ENCODE peak calls at places on chromosome 20, in eight cellular contexts. N is GDM1, G is NCI-H1417, F is fibroblast of gingiva, L is sciatic nerve, O is EL, J is nephron progenitor cell, D is putamen. B is an unnamed sample.

GRCh38 chr20:35866446-35867202 is 87.7 kb downstream of the SCAND1 start:
- DNase-seq in N (no peak), G (no peak), F (peak), L (no peak), O (peak), J (no peak), D (no peak), B (no peak)

GRCh38 chr20:44231193-44231592 is 15.9 kb upstream of the GDAP1L1 start:
- DNase-seq in N (no peak), G (no peak), F (no peak), L (no peak), O (no peak), J (no peak), D (no peak), B (no peak)

GRCh38 chr20:59359908-59360307 is 59.5 kb downstream of the EDN3 start:
- DNase-seq in N (no peak), G (no peak), F (no peak), L (no peak), O (no peak), J (no peak), D (no peak), B (no peak)

GRCh38 chr20:51327251-51327841 is 215.2 kb downstream of the NFATC2 start:
- DNase-seq in N (no peak), G (no peak), F (peak), L (no peak), O (peak), J (no peak), D (no peak), B (no peak)

GRCh38 chr20:53609501-53610445 is 16.1 kb upstream of the ZNF217 start:
- DNase-seq in N (peak), G (peak), F (peak), L (no peak), O (peak), J (peak), D (no peak), B (peak)

GRCh38 chr20:19944772-19945459 is 72.2 kb upstream of the NAA20 start:
- DNase-seq in N (no peak), G (no peak), F (peak), L (no peak), O (no peak), J (no peak), D (no peak), B (peak)

GRCh38 chr20:23606652-23607049 is 934 bp upstream of the CST9 start:
- DNase-seq in N (peak), G (peak), F (peak), L (peak), O (peak), J (peak), D (peak), B (peak)

GRCh38 chr20:20130399-20130798 is 78.1 kb downstream of the CFAP61 start:
- DNase-seq in N (no peak), G (peak), F (no peak), L (no peak), O (peak), J (no peak), D (no peak), B (no peak)

GRCh38 chr20:57821930-57822329 is 112.1 kb upstream of the PMEPA1 start:
- DNase-seq in N (no peak), G (no peak), F (no peak), L (no peak), O (no peak), J (no peak), D (no peak), B (no peak)

GRCh38 chr20:57869291-57869950 is 159.6 kb upstream of the PMEPA1 start:
- DNase-seq in N (no peak), G (no peak), F (no peak), L (no peak), O (no peak), J (no peak), D (peak), B (no peak)

GRCh38 chr20:64200740-64201139 is 36.5 kb downstream of the MYT1 start:
- DNase-seq in N (no peak), G (no peak), F (no peak), L (no peak), O (no peak), J (no peak), D (no peak), B (no peak)

GRCh38 chr20:64049060-64049886 is at the start of gene SOX18:
- DNase-seq in N (no peak), G (no peak), F (no peak), L (no peak), O (peak), J (peak), D (no peak), B (no peak)

GRCh38 chr20:18267815-18268214 is 20.5 kb upstream of the ZNF133 start:
- DNase-seq in N (no peak), G (peak), F (no peak), L (no peak), O (no peak), J (peak), D (no peak), B (no peak)

GRCh38 chr20:8218861-8219260 is 86.8 kb downstream of the PLCB1 start:
- DNase-seq in N (no peak), G (no peak), F (peak), L (no peak), O (peak), J (no peak), D (no peak), B (no peak)

GRCh38 chr20:33373735-33374605 is 27.3 kb downstream of the CDK5RAP1 start:
- DNase-seq in N (no peak), G (no peak), F (peak), L (no peak), O (peak), J (no peak), D (no peak), B (no peak)

GRCh38 chr20:62557425-62557824 is 81.6 kb upstream of the GATA5 start:
- DNase-seq in N (no peak), G (no peak), F (no peak), L (no peak), O (peak), J (no peak), D (no peak), B (no peak)

GRCh38 chr20:43916073-43916874 is 1.6 kb downstream of the TOX2 start:
- DNase-seq in N (no peak), G (no peak), F (peak), L (no peak), O (peak), J (peak), D (no peak), B (no peak)

GRCh38 chr20:12207875-12208274 is 290.2 kb downstream of the BTBD3 start:
- DNase-seq in N (peak), G (no peak), F (peak), L (no peak), O (peak), J (peak), D (no peak), B (no peak)

GRCh38 chr20:32440069-32440757 is 82.1 kb downstream of the ASXL1 start:
- DNase-seq in N (no peak), G (no peak), F (no peak), L (no peak), O (no peak), J (no peak), D (no peak), B (no peak)

GRCh38 chr20:64065973-64066341 is 3.0 kb downstream of the TCEA2 start:
- DNase-seq in N (peak), G (no peak), F (peak), L (no peak), O (peak), J (no peak), D (no peak), B (no peak)

GRCh38 chr20:51650685-51651134 is 108.2 kb upstream of the NFATC2 start:
- DNase-seq in N (peak), G (no peak), F (peak), L (no peak), O (peak), J (no peak), D (no peak), B (peak)

GRCh38 chr20:17822039-17822438 is 122.3 kb downstream of the BANF2 start:
- DNase-seq in N (no peak), G (no peak), F (peak), L (no peak), O (no peak), J (no peak), D (no peak), B (no peak)

GRCh38 chr20:50194831-50195523 is 4.3 kb downstream of the CEBPB start:
- DNase-seq in N (no peak), G (no peak), F (peak), L (no peak), O (no peak), J (no peak), D (no peak), B (no peak)

GRCh38 chr20:50223321-50223995 is 32.8 kb downstream of the CEBPB start:
- DNase-seq in N (no peak), G (no peak), F (no peak), L (no peak), O (no peak), J (no peak), D (no peak), B (no peak)

GRCh38 chr20:24783631-24784492 is 165.2 kb upstream of the CST7 start:
- DNase-seq in N (no peak), G (no peak), F (no peak), L (no peak), O (no peak), J (no peak), D (no peak), B (no peak)

GRCh38 chr20:4244700-4245485 is 229.5 kb upstream of the RNF24 start:
- DNase-seq in N (no peak), G (no peak), F (peak), L (no peak), O (no peak), J (no peak), D (no peak), B (no peak)

GRCh38 chr20:23437126-23437894 is 2.2 kb upstream of the CSTL1 start:
- DNase-seq in N (no peak), G (no peak), F (no peak), L (no peak), O (no peak), J (no peak), D (no peak), B (no peak)

GRCh38 chr20:57185188-57185743 is 81.2 kb downstream of the BMP7 start:
- DNase-seq in N (no peak), G (no peak), F (no peak), L (no peak), O (no peak), J (no peak), D (no peak), B (no peak)

GRCh38 chr20:32718749-32719348 is 24.4 kb downstream of the COMMD7 start:
- DNase-seq in N (no peak), G (no peak), F (no peak), L (no peak), O (no peak), J (no peak), D (no peak), B (no peak)

GRCh38 chr20:23228912-23229311 is 121.7 kb upstream of the NXT1 start:
- DNase-seq in N (no peak), G (no peak), F (peak), L (no peak), O (no peak), J (no peak), D (no peak), B (no peak)

GRCh38 chr20:8764289-8764962 is 304.5 kb upstream of the PLCB4 start:
- DNase-seq in N (no peak), G (no peak), F (peak), L (no peak), O (peak), J (no peak), D (no peak), B (no peak)

GRCh38 chr20:37343212-37343993 is 2.5 kb upstream of the SRC start:
- DNase-seq in N (no peak), G (no peak), F (no peak), L (no peak), O (no peak), J (no peak), D (no peak), B (no peak)

GRCh38 chr20:7926767-7927166 is 13.5 kb downstream of the HAO1 start:
- DNase-seq in N (no peak), G (peak), F (peak), L (no peak), O (peak), J (no peak), D (no peak), B (peak)

GRCh38 chr20:18488301-18488700 is 8.7 kb downstream of the RBBP9 start:
- DNase-seq in N (no peak), G (no peak), F (no peak), L (no peak), O (no peak), J (no peak), D (no peak), B (no peak)

GRCh38 chr20:3027987-3028386 is 15.4 kb upstream of the GNRH2 start:
- DNase-seq in N (no peak), G (no peak), F (no peak), L (no peak), O (no peak), J (no peak), D (no peak), B (no peak)

GRCh38 chr20:18057994-18058349 is 256 bp upstream of the OVOL2 start:
- DNase-seq in N (no peak), G (peak), F (no peak), L (no peak), O (no peak), J (no peak), D (no peak), B (no peak)

B was measured in pons.